ENCODE peak calls at places on chromosomes 1 and 21, in five cellular contexts. W is kidney tubule cell, G is GDM1, T is iris pigment epithelial cell, M is DMS79 treated with DMSO at 0.1 percent for 48 hours. Z is an unnamed sample.

GRCh38 chr1:45673956-45674355 is 12.4 kb downstream of the GPBP1L1 start:
- DNase-seq in T (peak), M (no peak), G (no peak), W (no peak), Z (no peak)

GRCh38 chr1:96641292-96641691 is 80.3 kb upstream of the PTBP2 start:
- DNase-seq in M (no peak), G (no peak), W (no peak), T (peak), Z (no peak)

GRCh38 chr1:103197266-103197665 is 88.9 kb upstream of the COL11A1 start:
- DNase-seq in W (peak), T (peak), G (no peak), M (no peak), Z (no peak)

GRCh38 chr21:38766987-38767722 is 38.6 kb upstream of the ETS2 start:
- DNase-seq in G (no peak), W (peak), M (peak), T (no peak), Z (peak)

GRCh38 chr1:94329986-94330385 is 88.2 kb upstream of the ABCD3 start:
- DNase-seq in G (peak), M (no peak), W (peak), T (peak), Z (peak)

GRCh38 chr1:119702384-119702783 is 9.3 kb upstream of the PHGDH start:
- DNase-seq in G (no peak), W (peak), T (peak), M (no peak), Z (no peak)

GRCh38 chr21:41138711-41139110 is 29.2 kb upstream of the BACE2 start:
- DNase-seq in T (no peak), W (no peak), M (no peak), G (no peak), Z (no peak)

GRCh38 chr1:17564458-17565393 is 25.2 kb downstream of the ARHGEF10L start:
- DNase-seq in T (no peak), G (no peak), W (peak), M (no peak), Z (no peak)

GRCh38 chr1:210310562-210310961 is 18.1 kb upstream of the HHAT start:
- DNase-seq in T (no peak), G (no peak), M (no peak), W (no peak), Z (no peak)

GRCh38 chr1:110007045-110007444 is 22.5 kb downstream of the AHCYL1 start:
- DNase-seq in M (no peak), W (no peak), T (no peak), G (no peak), Z (no peak)

GRCh38 chr1:1157914-1158710 is 15.6 kb upstream of the TTLL10 start:
- DNase-seq in W (peak), M (no peak), T (peak), G (no peak), Z (peak)

GRCh38 chr1:63545780-63546179 is 22.5 kb downstream of the EFCAB7 start:
- DNase-seq in T (peak), G (no peak), M (no peak), W (peak), Z (no peak)

GRCh38 chr1:47388548-47389238 is 27.4 kb upstream of the FOXE3 start:
- DNase-seq in M (peak), W (peak), T (peak), G (peak), Z (peak)

GRCh38 chr1:205261946-205262668 is 34.4 kb downstream of the TMCC2 start:
- DNase-seq in M (no peak), T (peak), G (peak), W (peak), Z (no peak)

GRCh38 chr21:45220106-45220505 is 67.6 kb downstream of the POFUT2 start:
- DNase-seq in T (peak), W (no peak), G (no peak), M (no peak), Z (no peak)

GRCh38 chr1:176515310-176515709 is 52.3 kb downstream of the PAPPA2 start:
- DNase-seq in G (no peak), W (peak), T (peak), M (no peak), Z (no peak)

GRCh38 chr1:2103266-2103900 is 53.2 kb downstream of the PRKCZ start:
- DNase-seq in M (no peak), W (no peak), G (no peak), T (no peak), Z (no peak)

GRCh38 chr1:177783052-177783451 is 186.8 kb downstream of the SEC16B start:
- DNase-seq in W (no peak), M (no peak), G (no peak), T (no peak), Z (no peak)

GRCh38 chr1:111851552-111851951 is 95.9 kb downstream of the DDX20 start:
- DNase-seq in G (no peak), W (peak), T (no peak), M (no peak), Z (peak)

GRCh38 chr1:65921461-65921860 is 128.8 kb downstream of the PDE4B start:
- DNase-seq in M (no peak), W (no peak), G (no peak), T (no peak), Z (no peak)

GRCh38 chr1:62311473-62311943 is 7.7 kb downstream of the KANK4 start:
- DNase-seq in W (peak), T (no peak), M (peak), G (no peak), Z (no peak)

GRCh38 chr1:64124751-64125445 is 78.5 kb upstream of the UBE2U start:
- DNase-seq in W (no peak), T (no peak), M (no peak), G (no peak), Z (no peak)

GRCh38 chr1:2104621-2105427 is 54.6 kb downstream of the PRKCZ start:
- DNase-seq in G (no peak), M (peak), W (peak), T (no peak), Z (no peak)

GRCh38 chr1:64292399-64292798 is 89.0 kb downstream of the UBE2U start:
- DNase-seq in M (no peak), T (peak), G (no peak), W (no peak), Z (no peak)

GRCh38 chr21:26506951-26507350 is 66.1 kb downstream of the CYYR1 start:
- DNase-seq in M (no peak), T (peak), G (no peak), W (peak), Z (peak)

Z was measured in Ammon's horn.